ENCODE peak calls at places on chromosome 19, in ten cellular contexts. U, G, B, N, P, X, L, Z, D and T are unnamed samples.

GRCh38 chr19:17125052-17125727 is 49.6 kb downstream of the MYO9B start:
- DNase-seq in U (no peak), G (no peak), B (no peak), N (peak), P (no peak), X (no peak), L (peak), Z (no peak), D (no peak), T (no peak)

GRCh38 chr19:36605839-36606478 is 846 bp downstream of the ZNF382 start:
- DNase-seq in U (no peak), G (no peak), B (no peak), N (no peak), P (no peak), X (no peak), L (no peak), Z (no peak), D (no peak), T (no peak)

GRCh38 chr19:47188507-47189033 is 42.4 kb downstream of the BBC3 start:
- DNase-seq in U (no peak), G (no peak), B (no peak), N (no peak), P (no peak), X (no peak), L (no peak), Z (no peak), D (no peak), T (no peak)

GRCh38 chr19:2770055-2771013 is 12.7 kb downstream of the SGTA start:
- DNase-seq in U (peak), G (no peak), B (peak), N (no peak), P (no peak), X (peak), L (peak), Z (no peak), D (no peak), T (no peak)

GRCh38 chr19:4064551-4065260 is 2.0 kb downstream of the ZBTB7A start:
- DNase-seq in U (peak), G (peak), B (peak), N (no peak), P (peak), X (peak), L (no peak), Z (peak), D (peak), T (peak)

GRCh38 chr19:991174-991931 is 7.2 kb downstream of the WDR18 start:
- DNase-seq in U (no peak), G (peak), B (peak), N (peak), P (no peak), X (no peak), L (peak), Z (no peak), D (peak), T (no peak)

GRCh38 chr19:3397266-3398022 is 31.1 kb downstream of the NFIC start:
- DNase-seq in U (peak), G (no peak), B (no peak), N (no peak), P (peak), X (no peak), L (no peak), Z (peak), D (no peak), T (peak)

GRCh38 chr19:43575156-43575950 is at the start of the genes PINLYP and XRCC1:
- DNase-seq in U (peak), G (peak), B (peak), N (peak), P (peak), X (peak), L (peak), Z (peak), D (peak), T (peak)

GRCh38 chr19:50607874-50608785 is 31.6 kb downstream of the SYT3 start:
- DNase-seq in U (peak), G (peak), B (peak), N (peak), P (peak), X (peak), L (peak), Z (peak), D (peak), T (peak)

GRCh38 chr19:21256722-21257121 is 72.5 kb downstream of the ZNF708 start:
- DNase-seq in U (peak), G (no peak), B (no peak), N (peak), P (no peak), X (no peak), L (peak), Z (no peak), D (no peak), T (no peak)

GRCh38 chr19:2048959-2049740 is 1.9 kb downstream of the MKNK2 start:
- DNase-seq in U (no peak), G (no peak), B (peak), N (no peak), P (peak), X (no peak), L (no peak), Z (no peak), D (peak), T (peak)

GRCh38 chr19:4537953-4538600 is 1.8 kb downstream of the LRG1 start:
- DNase-seq in U (no peak), G (no peak), B (peak), N (no peak), P (no peak), X (no peak), L (no peak), Z (no peak), D (no peak), T (no peak)

GRCh38 chr19:48059331-48059730 is 15.5 kb upstream of the CABP5 start:
- DNase-seq in U (no peak), G (no peak), B (no peak), N (no peak), P (no peak), X (no peak), L (no peak), Z (no peak), D (no peak), T (no peak)

GRCh38 chr19:46715620-46716012 is 1.3 kb downstream of the PRKD2 start:
- DNase-seq in U (no peak), G (no peak), B (no peak), N (no peak), P (peak), X (no peak), L (no peak), Z (no peak), D (no peak), T (no peak)

GRCh38 chr19:27794444-27795042 is 1418.4 kb downstream of the UQCRFS1 start:
- DNase-seq in U (peak), G (no peak), B (no peak), N (peak), P (no peak), X (no peak), L (peak), Z (peak), D (peak), T (no peak)

GRCh38 chr19:11873762-11874161 is 13.8 kb upstream of the ZNF69 start:
- DNase-seq in U (no peak), G (no peak), B (no peak), N (no peak), P (no peak), X (no peak), L (no peak), Z (no peak), D (no peak), T (no peak)

DNA sequence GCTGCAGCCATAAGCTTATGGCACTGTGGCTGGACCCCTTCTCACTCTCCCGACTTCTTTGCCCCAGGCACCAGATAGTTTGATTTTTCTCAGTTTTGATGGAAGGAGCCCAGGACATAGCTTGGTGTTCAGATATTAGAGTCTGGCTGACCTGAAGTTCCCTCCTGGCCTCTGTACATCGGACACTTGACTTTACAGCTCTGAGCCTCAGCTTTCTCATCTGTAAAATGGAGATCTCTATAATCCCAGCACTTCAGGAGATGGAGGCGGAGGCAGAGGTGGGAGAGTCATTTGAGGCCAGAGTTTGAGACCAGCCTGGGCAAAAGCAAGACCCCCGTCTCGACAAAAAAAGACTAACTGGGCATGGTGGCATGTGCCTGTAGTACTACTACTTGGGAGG is 909 bp downstream of the CC2D1A start:
- DNase-seq in U (no peak), G (no peak), B (no peak), N (no peak), P (no peak), X (no peak), L (no peak), Z (no peak), D (no peak), T (no peak)
- H3K27ac ChIP-seq in U (peak), G (no peak), B (no peak), N (no peak), P (no peak), X (no peak), L (no peak), Z (no peak), D (peak), T (no peak)

DNA sequence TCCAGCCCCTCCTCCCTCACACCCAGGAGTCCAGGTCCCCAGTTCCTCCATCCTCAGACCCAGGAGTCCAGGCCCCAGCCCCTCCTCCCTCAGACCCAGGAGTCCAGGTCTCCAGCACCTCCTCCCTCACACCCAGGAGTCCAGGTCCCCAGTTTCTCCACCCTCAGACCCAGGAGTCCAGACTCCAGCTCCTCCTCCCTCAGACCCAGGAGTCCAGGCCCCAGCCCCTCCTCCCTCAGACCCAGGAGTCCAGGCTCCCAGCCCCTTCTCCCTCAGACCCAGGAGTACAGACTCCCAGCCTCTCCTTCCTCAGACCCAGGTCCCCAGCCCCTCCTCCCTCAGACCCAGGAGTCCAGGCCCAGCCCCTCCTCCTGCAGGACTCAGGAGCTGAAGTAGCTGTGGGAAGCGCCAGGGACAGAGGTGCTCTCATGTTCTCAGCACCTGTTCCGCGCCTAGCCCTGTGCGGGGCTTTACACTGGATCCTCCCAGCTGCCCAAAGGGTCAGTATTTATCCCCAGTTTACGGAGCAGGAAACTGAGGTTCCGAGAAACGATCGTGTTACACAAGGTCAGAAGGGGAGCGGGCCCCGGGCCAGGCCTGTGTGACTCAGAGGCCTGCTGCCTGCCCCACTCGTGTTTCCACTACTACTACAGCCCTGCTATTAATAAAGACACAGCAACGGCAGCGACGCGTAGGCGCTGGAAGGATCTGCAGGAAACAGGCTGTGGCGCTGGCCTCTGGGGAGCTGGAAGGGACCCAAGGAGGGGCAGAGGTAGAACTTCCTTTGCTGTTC is 1.7 kb upstream of the SBK3 start:
- DNase-seq in U (peak), G (no peak), B (peak), N (peak), P (peak), X (peak), L (peak), Z (no peak), D (peak), T (peak)
- H3K27ac ChIP-seq in U (no peak), G (no peak), B (no peak), N (peak), P (peak), X (peak), L (peak), Z (no peak), D (peak), T (peak)

GRCh38 chr19:39240421-39240820 is 4.4 kb downstream of the IFNL3 start:
- DNase-seq in U (no peak), G (no peak), B (no peak), N (no peak), P (no peak), X (no peak), L (no peak), Z (no peak), D (no peak), T (no peak)

GRCh38 chr19:39238944-39239343 is 5.9 kb downstream of the IFNL3 start:
- DNase-seq in U (no peak), G (no peak), B (no peak), N (no peak), P (no peak), X (no peak), L (no peak), Z (no peak), D (no peak), T (no peak)

GRCh38 chr19:39238209-39238608 is 6.6 kb downstream of the IFNL3 start:
- DNase-seq in U (no peak), G (no peak), B (no peak), N (no peak), P (no peak), X (no peak), L (no peak), Z (no peak), D (no peak), T (no peak)

GRCh38 chr19:39236527-39236926 is 8.3 kb downstream of the IFNL3 start:
- DNase-seq in U (no peak), G (no peak), B (no peak), N (no peak), P (no peak), X (no peak), L (no peak), Z (no peak), D (peak), T (no peak)

DNA sequence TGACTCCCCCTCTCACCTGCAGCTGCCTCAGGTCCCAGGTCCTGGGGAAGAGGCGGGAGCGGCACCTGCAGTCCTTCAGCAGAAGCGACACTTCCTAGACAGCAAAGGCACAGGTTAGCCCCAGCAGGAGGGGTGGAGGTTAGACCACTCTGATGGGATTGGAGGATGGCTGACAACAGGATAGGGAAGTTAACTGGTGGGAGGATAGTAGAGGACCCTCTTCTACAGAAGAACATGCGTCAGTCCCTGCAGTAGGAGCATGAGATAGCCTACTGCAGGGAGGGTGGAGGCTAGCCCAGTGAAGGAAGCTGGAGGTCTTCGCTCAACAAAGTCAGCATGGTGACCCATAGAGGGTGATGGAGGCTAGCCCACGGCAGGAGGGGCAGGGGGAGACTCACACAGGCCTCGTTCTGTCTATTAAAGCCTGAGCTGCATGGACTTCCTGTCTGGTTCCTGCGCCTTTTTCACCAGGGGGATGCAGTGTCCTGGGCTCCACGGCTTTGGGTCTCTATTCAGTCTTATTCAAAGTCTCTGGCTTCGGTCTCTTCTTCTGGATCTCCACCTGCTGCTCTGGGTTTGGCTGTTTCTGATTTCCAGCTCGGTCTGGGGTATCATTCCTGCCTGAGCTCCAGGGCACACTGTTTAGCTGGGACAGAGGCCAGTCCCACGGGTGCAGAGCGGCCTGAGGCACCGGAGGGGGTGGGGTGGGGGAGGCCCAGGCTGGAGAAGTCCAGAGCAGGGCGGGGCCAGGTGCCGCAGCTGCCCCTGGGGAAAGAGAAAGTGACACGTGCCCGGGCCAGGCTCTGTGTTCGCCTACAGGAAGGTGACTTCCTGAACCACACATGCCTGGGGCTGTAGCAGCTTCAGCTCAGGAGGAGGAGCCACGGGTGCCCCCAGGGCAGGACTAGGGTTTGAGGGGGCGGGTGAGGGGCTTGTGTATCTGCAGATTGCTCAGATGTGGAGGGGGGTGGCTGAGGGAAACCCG is 7.3 kb downstream of the IFNL3 start:
- DNase-seq in U (peak), G (no peak), B (no peak), N (no peak), P (peak), X (no peak), L (no peak), Z (no peak), D (peak), T (peak)
- H3K27ac ChIP-seq in U (peak), G (peak), B (no peak), N (no peak), P (no peak), X (no peak), L (no peak), Z (no peak), D (no peak), T (no peak)

GRCh38 chr19:38714354-38714778 is 29.9 kb downstream of the CAPN12 start:
- DNase-seq in U (peak), G (no peak), B (no peak), N (no peak), P (no peak), X (peak), L (no peak), Z (no peak), D (no peak), T (no peak)
- H3K27ac ChIP-seq in U (peak), G (no peak), B (no peak), N (no peak), P (no peak), X (peak), L (peak), Z (peak), D (no peak), T (no peak)